ENCODE peak calls at places on chromosomes 3 and 15, in four cellular contexts. One of them, this sample, is unnamed.

GRCh38 chr3:140505256-140505655 is 172.6 kb upstream of the TRIM42 start:
- DNase-seq in AG08395: no peak
- DNase-seq in activated CD4-positive, alpha-beta T cell treated with anti-CD3 and anti-CD28 coated beads, Interleukin-2, amount 50 U/mL, for 1 hour: no peak
- DNase-seq in central memory CD4-positive, alpha-beta T cell: no peak
- DNase-seq in this sample: no peak

GRCh38 chr3:54240319-54240718 is 118.0 kb downstream of the CACNA2D3 start:
- DNase-seq in AG08395: no peak
- DNase-seq in activated CD4-positive, alpha-beta T cell treated with anti-CD3 and anti-CD28 coated beads, Interleukin-2, amount 50 U/mL, for 1 hour: no peak
- DNase-seq in central memory CD4-positive, alpha-beta T cell: no peak
- DNase-seq in this sample: no peak

GRCh38 chr3:138256022-138256421 is 68.9 kb downstream of the ARMC8 start:
- DNase-seq in AG08395: no peak
- DNase-seq in activated CD4-positive, alpha-beta T cell treated with anti-CD3 and anti-CD28 coated beads, Interleukin-2, amount 50 U/mL, for 1 hour: no peak
- DNase-seq in central memory CD4-positive, alpha-beta T cell: no peak
- DNase-seq in this sample: peak; percentile 9

GRCh38 chr15:67024322-67024997 is 40.9 kb upstream of the SMAD3 start:
- DNase-seq in AG08395: peak; percentile 92
- DNase-seq in activated CD4-positive, alpha-beta T cell treated with anti-CD3 and anti-CD28 coated beads, Interleukin-2, amount 50 U/mL, for 1 hour: no peak
- DNase-seq in central memory CD4-positive, alpha-beta T cell: no peak
- DNase-seq in this sample: peak; percentile 96

GRCh38 chr3:185688808-185689207 is 102.7 kb downstream of the SENP2 start:
- DNase-seq in AG08395: peak; percentile 95
- DNase-seq in activated CD4-positive, alpha-beta T cell treated with anti-CD3 and anti-CD28 coated beads, Interleukin-2, amount 50 U/mL, for 1 hour: no peak
- DNase-seq in central memory CD4-positive, alpha-beta T cell: no peak
- DNase-seq in this sample: peak; percentile 93

GRCh38 chr15:60118146-60118545 is 114.0 kb downstream of the FOXB1 start:
- DNase-seq in AG08395: no peak
- DNase-seq in activated CD4-positive, alpha-beta T cell treated with anti-CD3 and anti-CD28 coated beads, Interleukin-2, amount 50 U/mL, for 1 hour: no peak
- DNase-seq in central memory CD4-positive, alpha-beta T cell: no peak
- DNase-seq in this sample: no peak

GRCh38 chr3:154121236-154122095 is at the start of gene ARHGEF26:
- DNase-seq in AG08395: peak; percentile 89
- DNase-seq in activated CD4-positive, alpha-beta T cell treated with anti-CD3 and anti-CD28 coated beads, Interleukin-2, amount 50 U/mL, for 1 hour: peak; percentile 66
- DNase-seq in central memory CD4-positive, alpha-beta T cell: peak; percentile 65
- DNase-seq in this sample: peak; percentile 53

GRCh38 chr3:31389939-31390338 is 142.8 kb upstream of the STT3B start:
- DNase-seq in AG08395: no peak
- DNase-seq in activated CD4-positive, alpha-beta T cell treated with anti-CD3 and anti-CD28 coated beads, Interleukin-2, amount 50 U/mL, for 1 hour: no peak
- DNase-seq in central memory CD4-positive, alpha-beta T cell: no peak
- DNase-seq in this sample: no peak

GRCh38 chr3:193214445-193214844 is 26.6 kb upstream of the PLAAT1 start:
- DNase-seq in AG08395: no peak
- DNase-seq in activated CD4-positive, alpha-beta T cell treated with anti-CD3 and anti-CD28 coated beads, Interleukin-2, amount 50 U/mL, for 1 hour: no peak
- DNase-seq in central memory CD4-positive, alpha-beta T cell: no peak
- DNase-seq in this sample: no peak

GRCh38 chr15:49887604-49888340 is 231.3 kb downstream of the ATP8B4 start:
- DNase-seq in AG08395: no peak
- DNase-seq in activated CD4-positive, alpha-beta T cell treated with anti-CD3 and anti-CD28 coated beads, Interleukin-2, amount 50 U/mL, for 1 hour: no peak
- DNase-seq in central memory CD4-positive, alpha-beta T cell: no peak
- DNase-seq in this sample: peak; percentile 36

GRCh38 chr3:193816656-193817311 is 223.8 kb downstream of the OPA1 start:
- DNase-seq in AG08395: peak; percentile 40
- DNase-seq in activated CD4-positive, alpha-beta T cell treated with anti-CD3 and anti-CD28 coated beads, Interleukin-2, amount 50 U/mL, for 1 hour: no peak
- DNase-seq in central memory CD4-positive, alpha-beta T cell: no peak
- DNase-seq in this sample: peak; percentile 4

GRCh38 chr3:180253283-180253682 is 216.5 kb upstream of the PEX5L start:
- DNase-seq in AG08395: no peak
- DNase-seq in activated CD4-positive, alpha-beta T cell treated with anti-CD3 and anti-CD28 coated beads, Interleukin-2, amount 50 U/mL, for 1 hour: no peak
- DNase-seq in central memory CD4-positive, alpha-beta T cell: no peak
- DNase-seq in this sample: peak; percentile 30

GRCh38 chr15:100250166-100250800 is 91.5 kb downstream of the ADAMTS17 start:
- DNase-seq in AG08395: no peak
- DNase-seq in activated CD4-positive, alpha-beta T cell treated with anti-CD3 and anti-CD28 coated beads, Interleukin-2, amount 50 U/mL, for 1 hour: no peak
- DNase-seq in central memory CD4-positive, alpha-beta T cell: no peak
- DNase-seq in this sample: no peak

GRCh38 chr3:186722457-186722856 is 5.3 kb downstream of the KNG1 start:
- DNase-seq in AG08395: peak; percentile 35
- DNase-seq in activated CD4-positive, alpha-beta T cell treated with anti-CD3 and anti-CD28 coated beads, Interleukin-2, amount 50 U/mL, for 1 hour: no peak
- DNase-seq in central memory CD4-positive, alpha-beta T cell: no peak
- DNase-seq in this sample: peak; percentile 6

GRCh38 chr3:55968331-55968730 is 481.2 kb upstream of the WNT5A start:
- DNase-seq in AG08395: no peak
- DNase-seq in activated CD4-positive, alpha-beta T cell treated with anti-CD3 and anti-CD28 coated beads, Interleukin-2, amount 50 U/mL, for 1 hour: no peak
- DNase-seq in central memory CD4-positive, alpha-beta T cell: no peak
- DNase-seq in this sample: peak; percentile 15

GRCh38 chr3:122893754-122894668 is 99.1 kb downstream of the SLC49A4 start:
- DNase-seq in AG08395: peak; percentile 36
- DNase-seq in activated CD4-positive, alpha-beta T cell treated with anti-CD3 and anti-CD28 coated beads, Interleukin-2, amount 50 U/mL, for 1 hour: no peak
- DNase-seq in central memory CD4-positive, alpha-beta T cell: no peak
- DNase-seq in this sample: peak; percentile 33

GRCh38 chr3:55818485-55818884 is 331.4 kb upstream of the WNT5A start:
- DNase-seq in AG08395: no peak
- DNase-seq in activated CD4-positive, alpha-beta T cell treated with anti-CD3 and anti-CD28 coated beads, Interleukin-2, amount 50 U/mL, for 1 hour: no peak
- DNase-seq in central memory CD4-positive, alpha-beta T cell: no peak
- DNase-seq in this sample: no peak

GRCh38 chr15:63950911-63951481 is 95.3 kb downstream of the DAPK2 start:
- DNase-seq in AG08395: peak; percentile 79
- DNase-seq in activated CD4-positive, alpha-beta T cell treated with anti-CD3 and anti-CD28 coated beads, Interleukin-2, amount 50 U/mL, for 1 hour: no peak
- DNase-seq in central memory CD4-positive, alpha-beta T cell: no peak
- DNase-seq in this sample: peak; percentile 94

GRCh38 chr15:78420766-78421165 is 17.2 kb upstream of the IREB2 start:
- DNase-seq in AG08395: no peak
- DNase-seq in activated CD4-positive, alpha-beta T cell treated with anti-CD3 and anti-CD28 coated beads, Interleukin-2, amount 50 U/mL, for 1 hour: no peak
- DNase-seq in central memory CD4-positive, alpha-beta T cell: no peak
- DNase-seq in this sample: no peak

GRCh38 chr3:71006810-71007785 is 576.4 kb downstream of the FOXP1 start:
- DNase-seq in AG08395: peak; percentile 17
- DNase-seq in activated CD4-positive, alpha-beta T cell treated with anti-CD3 and anti-CD28 coated beads, Interleukin-2, amount 50 U/mL, for 1 hour: no peak
- DNase-seq in central memory CD4-positive, alpha-beta T cell: peak; percentile 33
- DNase-seq in this sample: peak; percentile 29

GRCh38 chr3:95387242-95388021 is 1324.6 kb downstream of the NSUN3 start:
- DNase-seq in AG08395: no peak
- DNase-seq in activated CD4-positive, alpha-beta T cell treated with anti-CD3 and anti-CD28 coated beads, Interleukin-2, amount 50 U/mL, for 1 hour: no peak
- DNase-seq in central memory CD4-positive, alpha-beta T cell: no peak
- DNase-seq in this sample: no peak

GRCh38 chr3:76565496-76566210 is 474.2 kb upstream of the ROBO2 start:
- DNase-seq in AG08395: no peak
- DNase-seq in activated CD4-positive, alpha-beta T cell treated with anti-CD3 and anti-CD28 coated beads, Interleukin-2, amount 50 U/mL, for 1 hour: no peak
- DNase-seq in central memory CD4-positive, alpha-beta T cell: no peak
- DNase-seq in this sample: no peak

GRCh38 chr3:62387251-62387650 is 13.9 kb upstream of the FEZF2 start:
- DNase-seq in AG08395: no peak
- DNase-seq in activated CD4-positive, alpha-beta T cell treated with anti-CD3 and anti-CD28 coated beads, Interleukin-2, amount 50 U/mL, for 1 hour: no peak
- DNase-seq in central memory CD4-positive, alpha-beta T cell: no peak
- DNase-seq in this sample: no peak

GRCh38 chr3:71905426-71905825 is 120.5 kb upstream of the PROK2 start:
- DNase-seq in AG08395: no peak
- DNase-seq in activated CD4-positive, alpha-beta T cell treated with anti-CD3 and anti-CD28 coated beads, Interleukin-2, amount 50 U/mL, for 1 hour: no peak
- DNase-seq in central memory CD4-positive, alpha-beta T cell: no peak
- DNase-seq in this sample: no peak

GRCh38 chr3:36707623-36708409 is 56.5 kb downstream of the DCLK3 start:
- DNase-seq in AG08395: peak; percentile 83
- DNase-seq in activated CD4-positive, alpha-beta T cell treated with anti-CD3 and anti-CD28 coated beads, Interleukin-2, amount 50 U/mL, for 1 hour: no peak
- DNase-seq in central memory CD4-positive, alpha-beta T cell: no peak
- DNase-seq in this sample: peak; percentile 63

GRCh38 chr3:64104006-64104405 is 80.7 kb upstream of the PSMD6 start:
- DNase-seq in AG08395: no peak
- DNase-seq in activated CD4-positive, alpha-beta T cell treated with anti-CD3 and anti-CD28 coated beads, Interleukin-2, amount 50 U/mL, for 1 hour: no peak
- DNase-seq in central memory CD4-positive, alpha-beta T cell: no peak
- DNase-seq in this sample: no peak

This sample was measured in AG10803.